ENCODE peak calls at places on chromosomes 6 and 20, in seven cellular contexts. One of them, this sample, is unnamed.

GRCh38 chr6:148501178-148501590 is 158.5 kb downstream of the SASH1 start:
- DNase-seq in GM23248: peak
- DNase-seq in PC-3: peak
- DNase-seq in sciatic nerve: no peak
- DNase-seq in NCI-H748 treated with DMSO at 0.1 percent for 48 hours: no peak
- DNase-seq in T-helper 2 cell: no peak
- DNase-seq in tibial artery: peak
- DNase-seq in this sample: no peak

GRCh38 chr6:43724914-43725642 is 37.5 kb upstream of the MRPS18A start:
- DNase-seq in GM23248: peak
- DNase-seq in PC-3: peak
- DNase-seq in sciatic nerve: peak
- DNase-seq in NCI-H748 treated with DMSO at 0.1 percent for 48 hours: no peak
- DNase-seq in T-helper 2 cell: peak
- DNase-seq in tibial artery: peak
- DNase-seq in this sample: peak

GRCh38 chr20:32078777-32079176 is 26.7 kb downstream of the HCK start:
- DNase-seq in GM23248: no peak
- DNase-seq in PC-3: no peak
- DNase-seq in sciatic nerve: no peak
- DNase-seq in NCI-H748 treated with DMSO at 0.1 percent for 48 hours: no peak
- DNase-seq in T-helper 2 cell: no peak
- DNase-seq in tibial artery: no peak
- DNase-seq in this sample: no peak

GRCh38 chr6:11033825-11034224 is 10.3 kb downstream of the ELOVL2 start:
- DNase-seq in GM23248: peak
- DNase-seq in PC-3: peak
- DNase-seq in sciatic nerve: no peak
- DNase-seq in NCI-H748 treated with DMSO at 0.1 percent for 48 hours: no peak
- DNase-seq in T-helper 2 cell: no peak
- DNase-seq in tibial artery: no peak
- DNase-seq in this sample: no peak

GRCh38 chr20:64234291-64234791 is 21.2 kb upstream of the PCMTD2 start:
- DNase-seq in GM23248: no peak
- DNase-seq in PC-3: no peak
- DNase-seq in sciatic nerve: no peak
- DNase-seq in NCI-H748 treated with DMSO at 0.1 percent for 48 hours: no peak
- DNase-seq in T-helper 2 cell: no peak
- DNase-seq in tibial artery: no peak
- DNase-seq in this sample: no peak

GRCh38 chr6:7561153-7561964 is 19.9 kb downstream of the DSP start:
- DNase-seq in GM23248: peak
- DNase-seq in PC-3: peak
- DNase-seq in sciatic nerve: no peak
- DNase-seq in NCI-H748 treated with DMSO at 0.1 percent for 48 hours: peak
- DNase-seq in T-helper 2 cell: no peak
- DNase-seq in tibial artery: no peak
- DNase-seq in this sample: no peak

GRCh38 chr6:74753883-74754600 is 451.8 kb downstream of the COL12A1 start:
- DNase-seq in GM23248: no peak
- DNase-seq in PC-3: no peak
- DNase-seq in sciatic nerve: no peak
- DNase-seq in NCI-H748 treated with DMSO at 0.1 percent for 48 hours: no peak
- DNase-seq in T-helper 2 cell: no peak
- DNase-seq in tibial artery: no peak
- DNase-seq in this sample: no peak

GRCh38 chr6:150256618-150257272 is 112.1 kb upstream of the IYD start:
- DNase-seq in GM23248: peak
- DNase-seq in PC-3: peak
- DNase-seq in sciatic nerve: no peak
- DNase-seq in NCI-H748 treated with DMSO at 0.1 percent for 48 hours: no peak
- DNase-seq in T-helper 2 cell: no peak
- DNase-seq in tibial artery: no peak
- DNase-seq in this sample: no peak

GRCh38 chr6:16633465-16633864 is 127.8 kb downstream of the ATXN1 start:
- DNase-seq in GM23248: no peak
- DNase-seq in PC-3: no peak
- DNase-seq in sciatic nerve: no peak
- DNase-seq in NCI-H748 treated with DMSO at 0.1 percent for 48 hours: no peak
- DNase-seq in T-helper 2 cell: no peak
- DNase-seq in tibial artery: no peak
- DNase-seq in this sample: no peak

GRCh38 chr20:61161649-61162210 is 90.3 kb upstream of the CDH4 start:
- DNase-seq in GM23248: peak
- DNase-seq in PC-3: no peak
- DNase-seq in sciatic nerve: no peak
- DNase-seq in NCI-H748 treated with DMSO at 0.1 percent for 48 hours: no peak
- DNase-seq in T-helper 2 cell: no peak
- DNase-seq in tibial artery: no peak
- DNase-seq in this sample: no peak

GRCh38 chr6:24501914-24502313 is 7.1 kb downstream of the ALDH5A1 start:
- DNase-seq in GM23248: no peak
- DNase-seq in PC-3: no peak
- DNase-seq in sciatic nerve: no peak
- DNase-seq in NCI-H748 treated with DMSO at 0.1 percent for 48 hours: no peak
- DNase-seq in T-helper 2 cell: no peak
- DNase-seq in tibial artery: no peak
- DNase-seq in this sample: no peak

GRCh38 chr6:74467533-74468215 is 738.2 kb downstream of the COL12A1 start:
- DNase-seq in GM23248: no peak
- DNase-seq in PC-3: no peak
- DNase-seq in sciatic nerve: no peak
- DNase-seq in NCI-H748 treated with DMSO at 0.1 percent for 48 hours: no peak
- DNase-seq in T-helper 2 cell: no peak
- DNase-seq in tibial artery: no peak
- DNase-seq in this sample: no peak

GRCh38 chr6:11315743-11316437 is 83.4 kb upstream of the NEDD9 start:
- DNase-seq in GM23248: peak
- DNase-seq in PC-3: peak
- DNase-seq in sciatic nerve: no peak
- DNase-seq in NCI-H748 treated with DMSO at 0.1 percent for 48 hours: no peak
- DNase-seq in T-helper 2 cell: no peak
- DNase-seq in tibial artery: no peak
- DNase-seq in this sample: no peak

GRCh38 chr6:47004458-47004857 is 37.7 kb downstream of the ADGRF1 start:
- DNase-seq in GM23248: peak
- DNase-seq in PC-3: no peak
- DNase-seq in sciatic nerve: no peak
- DNase-seq in NCI-H748 treated with DMSO at 0.1 percent for 48 hours: no peak
- DNase-seq in T-helper 2 cell: no peak
- DNase-seq in tibial artery: no peak
- DNase-seq in this sample: no peak

GRCh38 chr20:36919715-36920333 is 31.7 kb downstream of the SAMHD1 start:
- DNase-seq in GM23248: peak
- DNase-seq in PC-3: peak
- DNase-seq in sciatic nerve: peak
- DNase-seq in NCI-H748 treated with DMSO at 0.1 percent for 48 hours: peak
- DNase-seq in T-helper 2 cell: no peak
- DNase-seq in tibial artery: no peak
- DNase-seq in this sample: peak

GRCh38 chr6:131755597-131755996 is 44.8 kb upstream of the CTAGE9 start:
- DNase-seq in GM23248: peak
- DNase-seq in PC-3: peak
- DNase-seq in sciatic nerve: no peak
- DNase-seq in NCI-H748 treated with DMSO at 0.1 percent for 48 hours: no peak
- DNase-seq in T-helper 2 cell: no peak
- DNase-seq in tibial artery: no peak
- DNase-seq in this sample: no peak

GRCh38 chr20:2084703-2085102 is 16.9 kb upstream of the STK35 start:
- DNase-seq in GM23248: peak
- DNase-seq in PC-3: no peak
- DNase-seq in sciatic nerve: no peak
- DNase-seq in NCI-H748 treated with DMSO at 0.1 percent for 48 hours: no peak
- DNase-seq in T-helper 2 cell: no peak
- DNase-seq in tibial artery: no peak
- DNase-seq in this sample: no peak

GRCh38 chr6:112253842-112254816 is at the start of gene LAMA4:
- DNase-seq in GM23248: peak
- DNase-seq in PC-3: peak
- DNase-seq in sciatic nerve: peak
- DNase-seq in NCI-H748 treated with DMSO at 0.1 percent for 48 hours: peak
- DNase-seq in T-helper 2 cell: no peak
- DNase-seq in tibial artery: peak
- DNase-seq in this sample: peak

This sample was measured in activated T-cell treated with anti-CD3 and anti-CD28 coated beads, Interleukin-2, amount 50 U/mL, for 1 hour.